ENCODE peak calls at places on chromosomes 4 and X, in six cellular contexts. F is hippocampal formation; Y is mesenteric fat pad; H is ascending aorta; P is activated CD4-positive, CD25-positive, alpha-beta regulatory T cell; O is ecto neural progenitor cell. Q is an unnamed sample.

GRCh38 chrX:137236837-137237236 is 203.0 kb upstream of the GPR101 start:
- DNase-seq in Y (no peak), H (no peak), P (no peak), O (no peak), F (no peak), Q (no peak)

GRCh38 chr4:147463065-147463464 is 17.8 kb upstream of the EDNRA start:
- DNase-seq in H (no peak), F (no peak), P (no peak), Y (no peak), O (no peak), Q (no peak)

GRCh38 chrX:42422961-42423360 is 355.0 kb downstream of the PPP1R2C start:
- DNase-seq in H (no peak), Y (no peak), P (no peak), O (no peak), F (no peak), Q (no peak)

GRCh38 chr4:24394041-24394440 is 190.3 kb downstream of the DHX15 start:
- DNase-seq in P (no peak), O (no peak), F (no peak), H (no peak), Y (no peak), Q (peak; percentile 10)

GRCh38 chr4:136651932-136652331 is 880.4 kb downstream of the PCDH18 start:
- DNase-seq in P (no peak), Y (no peak), F (no peak), O (no peak), H (no peak), Q (no peak)

GRCh38 chrX:141278306-141278705 is 36.0 kb upstream of the SPANXC start:
- DNase-seq in F (peak; percentile 11), H (no peak), P (no peak), O (no peak), Y (no peak), Q (no peak)

GRCh38 chr4:112287258-112287873 is 1.7 kb upstream of the TIFA start:
- DNase-seq in P (no peak), Y (no peak), F (no peak), H (no peak), O (no peak), Q (no peak)

GRCh38 chrX:151151668-151152267 is 24.6 kb upstream of the GPR50 start:
- DNase-seq in P (no peak), O (no peak), F (peak; percentile 36), H (no peak), Y (no peak), Q (peak; percentile 19)

GRCh38 chrX:13646154-13646549 is 6.8 kb upstream of the TCEANC start:
- DNase-seq in F (peak; percentile 39), H (no peak), Y (no peak), P (peak; percentile 2), O (peak; percentile 60), Q (peak; percentile 53)

GRCh38 chrX:13597928-13598327 is 28.5 kb downstream of the EGFL6 start:
- DNase-seq in Y (no peak), F (no peak), O (no peak), P (no peak), H (no peak), Q (no peak)

GRCh38 chrX:129939986-129940385 is 34.0 kb downstream of the UTP14A start:
- DNase-seq in Y (no peak), P (no peak), O (no peak), H (no peak), F (no peak), Q (no peak)

GRCh38 chrX:119389854-119390501 is 9.2 kb upstream of the SLC25A43 start:
- DNase-seq in Y (no peak), O (no peak), H (no peak), F (no peak), P (no peak), Q (no peak)

GRCh38 chrX:56221101-56221500 is 11.1 kb upstream of the KLF8 start:
- DNase-seq in P (no peak), Y (no peak), H (no peak), O (no peak), F (no peak), Q (no peak)